ENCODE peak calls at places on chromosome 6, in seven cellular contexts. N is mesenchymal stem cell, S is IMR-90, Q is mesendoderm, I is neuronal stem cell, V is H1, M is trophoblast cell. E is an unnamed sample.

GRCh38 chr6:45483021-45483420 is 105.3 kb upstream of the SUPT3H start:
- DNase-seq in N (peak), I (no peak), M (no peak), V (no peak), S (peak), Q (no peak), E (no peak)

GRCh38 chr6:30781362-30781696 is 37.0 kb upstream of the IER3 start:
- DNase-seq in Q (no peak), V (no peak), N (no peak), M (no peak), I (no peak), S (no peak), E (no peak)

GRCh38 chr6:148969679-148970078 is 222.8 kb downstream of the UST start:
- DNase-seq in N (peak), Q (no peak), S (peak), M (peak), V (no peak), I (no peak), E (no peak)

GRCh38 chr6:167699141-167700036 is 127.3 kb upstream of the AFDN start:
- DNase-seq in I (no peak), N (peak), V (no peak), Q (peak), M (peak), S (no peak), E (no peak)

GRCh38 chr6:132153221-132153896 is 202.2 kb upstream of the CCN2 start:
- DNase-seq in M (no peak), V (no peak), I (no peak), Q (no peak), N (peak), S (peak), E (no peak)

GRCh38 chr6:33620584-33621395 is at the start of gene ITPR3:
- DNase-seq in S (peak), V (peak), I (no peak), M (no peak), N (peak), Q (peak), E (peak)

GRCh38 chr6:71403422-71404134 is 115.0 kb downstream of the OGFRL1 start:
- DNase-seq in M (no peak), N (peak), S (no peak), I (no peak), Q (peak), V (no peak), E (no peak)

GRCh38 chr6:162882817-162883481 is 155.2 kb downstream of the PACRG start:
- DNase-seq in V (no peak), N (no peak), I (no peak), Q (peak), S (no peak), M (no peak), E (no peak)

GRCh38 chr6:3628143-3628840 is 123.2 kb downstream of the PXDC1 start:
- DNase-seq in Q (no peak), N (no peak), M (no peak), I (no peak), V (peak), S (no peak), E (no peak)

GRCh38 chr6:50240986-50241385 is 191.3 kb upstream of the DEFB112 start:
- DNase-seq in N (no peak), S (no peak), I (no peak), V (no peak), Q (no peak), M (no peak), E (no peak)

GRCh38 chr6:30793521-30794194 is 49.3 kb upstream of the IER3 start:
- DNase-seq in V (no peak), S (peak), N (peak), M (no peak), I (no peak), Q (no peak), E (no peak)

GRCh38 chr6:41663558-41663957 is 25.3 kb downstream of the MDFI start:
- DNase-seq in Q (no peak), M (no peak), S (no peak), V (no peak), I (no peak), N (no peak), E (no peak)

GRCh38 chr6:169958510-169958909 is 207.1 kb downstream of the ERMARD start:
- DNase-seq in N (no peak), Q (no peak), V (no peak), M (no peak), S (no peak), I (no peak), E (no peak)

GRCh38 chr6:159254186-159254585 is 85.0 kb downstream of the FNDC1 start:
- DNase-seq in Q (no peak), N (no peak), V (no peak), S (no peak), M (no peak), I (no peak), E (no peak)

GRCh38 chr6:3773696-3774298 is 22.3 kb upstream of the PXDC1 start:
- DNase-seq in M (no peak), N (no peak), S (no peak), Q (no peak), I (no peak), V (no peak), E (no peak)

GRCh38 chr6:91704531-91704930 is 1117.7 kb upstream of the MAP3K7 start:
- DNase-seq in Q (no peak), N (peak), M (no peak), V (no peak), I (no peak), S (peak), E (no peak)

GRCh38 chr6:108945686-108946158 is 97.5 kb downstream of the ARMC2 start:
- DNase-seq in V (no peak), N (no peak), S (no peak), I (no peak), Q (no peak), M (no peak), E (peak)

GRCh38 chr6:23154159-23154558 is 584.8 kb downstream of the HDGFL1 start:
- DNase-seq in N (no peak), Q (no peak), I (no peak), V (no peak), M (no peak), S (no peak), E (no peak)

GRCh38 chr6:145073811-145074210 is 661.5 kb downstream of the EPM2A start:
- DNase-seq in V (no peak), N (no peak), I (no peak), M (peak), S (peak), Q (no peak), E (no peak)

GRCh38 chr6:71531006-71531405 is 242.4 kb downstream of the OGFRL1 start:
- DNase-seq in I (no peak), Q (no peak), V (no peak), S (peak), M (no peak), N (no peak), E (no peak)

GRCh38 chr6:22657341-22657985 is 88.1 kb downstream of the HDGFL1 start:
- DNase-seq in N (no peak), Q (no peak), V (no peak), M (no peak), S (no peak), I (no peak), E (no peak)

GRCh38 chr6:104409913-104410312 is 449.8 kb downstream of the HACE1 start:
- DNase-seq in M (no peak), S (no peak), I (no peak), Q (no peak), N (no peak), V (no peak), E (no peak)

GRCh38 chr6:30813623-30814136 is 69.3 kb upstream of the IER3 start:
- DNase-seq in Q (no peak), M (no peak), V (no peak), N (peak), I (no peak), S (no peak), E (no peak)

GRCh38 chr6:13769655-13770053 is 44.7 kb downstream of the MCUR1 start:
- DNase-seq in S (no peak), V (peak), N (no peak), I (no peak), M (no peak), Q (no peak), E (peak)

GRCh38 chr6:108588586-108588985 is 27.9 kb downstream of the FOXO3 start:
- DNase-seq in N (peak), S (peak), I (no peak), M (no peak), Q (peak), V (no peak), E (no peak)

GRCh38 chr6:43268348-43268685 is 25.0 kb downstream of the TTBK1 start:
- DNase-seq in Q (no peak), V (no peak), N (no peak), M (no peak), I (no peak), S (no peak), E (no peak)

GRCh38 chr6:56850618-56851017 is 104.3 kb upstream of the BEND6 start:
- DNase-seq in S (no peak), V (no peak), N (no peak), M (no peak), I (no peak), Q (peak), E (no peak)

GRCh38 chr6:161374971-161375873 is 101.4 kb upstream of the AGPAT4 start:
- DNase-seq in V (no peak), N (no peak), I (no peak), M (no peak), S (no peak), Q (peak), E (peak)

GRCh38 chr6:30556714-30556963 is 350 bp upstream of the GNL1 start:
- DNase-seq in S (no peak), I (no peak), M (no peak), Q (peak), N (no peak), V (no peak), E (peak)

GRCh38 chr6:3835055-3835731 is 14.0 kb upstream of the FAM50B start:
- DNase-seq in V (no peak), S (no peak), M (no peak), Q (peak), I (no peak), N (no peak), E (no peak)

GRCh38 chr6:158333094-158333493 is 20.8 kb downstream of the TULP4 start:
- DNase-seq in Q (no peak), V (no peak), M (no peak), S (no peak), N (no peak), I (no peak), E (no peak)

GRCh38 chr6:11912420-11912819 is 99.7 kb upstream of the HIVEP1 start:
- DNase-seq in M (no peak), Q (no peak), S (no peak), I (no peak), V (no peak), N (no peak), E (no peak)

DNA sequence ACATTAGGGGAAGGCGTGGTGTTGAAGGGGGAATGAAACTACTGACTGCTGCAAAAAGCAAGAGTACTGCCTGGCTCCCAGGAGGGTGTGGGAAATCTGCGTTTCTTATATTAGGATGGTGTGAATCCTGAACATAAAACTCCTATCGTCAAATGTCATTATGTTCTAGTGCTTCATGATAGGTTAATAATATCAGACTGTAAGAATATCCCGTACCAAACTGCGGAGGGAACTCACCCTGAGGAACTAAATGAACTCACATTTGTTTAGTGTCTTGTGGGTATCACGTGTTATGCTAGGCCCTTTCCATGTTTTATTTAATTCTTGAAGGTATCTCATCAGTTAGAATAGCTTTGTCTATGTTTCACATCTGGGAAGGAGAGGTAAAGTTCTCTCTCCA is 610.7 kb downstream of the QKI start:
- DNase-seq in V (no peak), M (no peak), N (no peak), I (no peak), S (no peak), Q (no peak), E (no peak)
- H3K23ac ChIP-seq in V (no peak), M (no peak), N (no peak), I (no peak), S (no peak), Q (no peak), E (no peak)

DNA sequence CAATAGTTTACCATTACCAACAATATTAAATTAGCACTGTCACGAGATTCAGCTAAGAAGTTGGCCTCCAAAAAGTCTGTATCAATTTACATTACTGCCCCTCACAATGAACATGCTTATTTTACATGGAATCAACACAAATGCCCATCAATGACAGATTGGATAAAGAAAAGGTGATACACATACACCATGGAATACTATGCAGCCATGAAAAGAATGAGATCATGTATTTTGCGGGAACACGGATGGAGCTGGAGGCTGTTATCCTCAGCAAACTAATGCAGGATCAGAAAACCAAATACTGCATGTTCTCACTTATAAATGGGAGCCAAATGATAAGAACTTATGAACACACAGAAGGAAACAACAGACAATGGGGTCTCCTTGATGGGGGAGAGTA is 211.8 kb upstream of the RREB1 start:
- DNase-seq in Q (no peak), S (no peak), I (no peak), M (no peak), V (no peak), N (no peak), E (no peak)
- H3K23ac ChIP-seq in Q (no peak), S (no peak), I (no peak), M (no peak), V (no peak), N (no peak), E (no peak)

DNA sequence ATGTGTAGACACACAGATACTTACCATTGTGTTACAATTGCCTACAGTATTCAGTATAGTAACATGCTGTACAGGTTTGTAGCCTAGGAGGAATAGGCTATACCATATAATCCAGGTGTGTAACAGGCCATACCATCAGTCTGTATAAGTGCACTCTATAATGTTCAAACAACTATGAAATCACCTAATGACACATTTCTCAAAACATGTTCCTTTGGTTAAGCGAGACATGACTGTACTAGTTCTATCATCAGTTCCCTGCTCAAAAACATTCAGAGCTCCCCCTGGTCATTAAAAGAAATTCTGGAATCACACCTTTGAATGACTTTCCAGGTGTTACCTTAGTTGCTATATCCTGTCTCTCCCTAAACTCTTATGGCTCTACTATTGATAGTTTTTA is 70.4 kb upstream of the SLC2A12 start:
- DNase-seq in S (no peak), N (no peak), I (no peak), V (no peak), M (no peak), Q (no peak), E (no peak)
- H3K23ac ChIP-seq in S (no peak), N (no peak), I (no peak), V (no peak), M (no peak), Q (no peak), E (no peak)

DNA sequence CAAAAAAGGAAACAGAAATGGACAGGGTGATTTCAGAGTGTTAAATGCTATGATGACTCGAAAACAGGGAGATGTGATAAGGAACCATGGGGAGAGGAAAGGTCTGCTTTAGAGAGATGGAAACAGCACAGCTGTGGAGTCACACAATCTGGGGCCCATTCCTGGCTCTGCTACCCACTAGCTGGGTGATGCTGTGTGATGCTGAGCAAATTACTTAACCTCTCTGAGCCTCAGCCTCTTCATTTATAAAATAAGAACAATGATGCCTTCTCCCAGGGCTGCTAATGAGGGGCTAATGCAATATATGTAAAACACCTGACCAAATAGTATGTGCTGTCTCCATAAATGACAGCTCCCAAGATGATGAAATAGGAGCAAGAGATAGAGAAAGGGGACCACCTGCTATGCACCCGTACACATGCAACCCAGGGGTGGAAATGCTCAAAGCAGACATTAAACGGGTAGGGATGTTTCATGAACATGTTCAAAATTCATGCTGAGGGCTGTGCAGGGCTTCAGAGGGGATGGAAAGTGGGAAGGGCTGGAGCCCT is 27.7 kb downstream of the MDGA1 start:
- DNase-seq in Q (no peak), M (no peak), I (no peak), N (no peak), V (no peak), S (no peak), E (no peak)
- H3K23ac ChIP-seq in Q (no peak), M (no peak), I (no peak), N (no peak), V (no peak), S (no peak), E (no peak)

DNA sequence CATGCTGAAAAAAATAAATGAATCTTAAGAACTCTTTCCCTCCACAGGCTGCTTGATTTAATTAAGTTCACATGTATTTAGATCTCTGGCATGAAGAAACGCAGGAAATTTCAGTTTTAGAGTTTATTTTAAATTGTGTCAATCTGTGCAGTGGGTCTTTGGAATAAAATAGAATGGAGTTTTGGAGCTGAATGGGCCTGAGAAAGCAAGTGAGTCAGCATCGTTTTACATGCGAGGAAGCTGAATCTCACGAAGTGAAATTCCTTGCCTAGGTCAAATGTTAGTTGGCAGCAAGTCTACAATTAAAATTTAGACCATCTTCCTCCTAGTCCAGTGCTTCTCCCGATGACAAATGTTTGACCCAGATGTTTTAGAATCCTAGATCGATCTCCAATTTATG is 22.4 kb downstream of the MAP7 start:
- DNase-seq in N (no peak), S (no peak), I (no peak), V (no peak), M (no peak), Q (no peak), E (no peak)
- H3K23ac ChIP-seq in N (no peak), S (no peak), I (no peak), V (no peak), M (no peak), Q (no peak), E (no peak)

GRCh38 chr6:54232703-54233102 is 75.5 kb upstream of the TINAG start:
- DNase-seq in N (no peak), I (no peak), M (no peak), Q (no peak), S (no peak), V (no peak), E (no peak)
- H3K23ac ChIP-seq in N (no peak), I (no peak), M (no peak), Q (no peak), S (no peak), V (no peak), E (no peak)

E was measured in H9.